ENCODE peak calls at places on chromosomes 2 and 18, in six cellular contexts. G is CD8-positive, alpha-beta T cell; A is fibroblast of mammary gland; V is stomach; M is right cardiac atrium; C is IMR-90. F is an unnamed sample.
A peak's percentile ranks its signal among the peaks of the same experiment; 100 is the strongest.

GRCh38 chr2:96396095-96396494 is 60.5 kb downstream of the NCAPH start:
- DNase-seq in G (no peak), A (no peak), V (no peak), M (peak; percentile 65), C (no peak), F (no peak)

GRCh38 chr2:161426788-161427412 is 10.8 kb downstream of the TBR1 start:
- DNase-seq in G (no peak), A (peak; percentile 53), V (no peak), M (no peak), C (peak; percentile 43), F (no peak)

GRCh38 chr2:3345621-3346020 is 32.0 kb downstream of the EIPR1 start:
- DNase-seq in G (no peak), A (no peak), V (no peak), M (no peak), C (no peak), F (no peak)

GRCh38 chr2:110638976-110639695 is 38.7 kb downstream of the BUB1 start:
- DNase-seq in G (no peak), A (no peak), V (no peak), M (no peak), C (no peak), F (no peak)

GRCh38 chr2:8627019-8627691 is 54.7 kb upstream of the ID2 start:
- DNase-seq in G (no peak), A (no peak), V (no peak), M (no peak), C (no peak), F (no peak)

GRCh38 chr2:98911376-98912154 is 24.5 kb downstream of the CRACDL start:
- DNase-seq in G (peak; percentile 49), A (peak; percentile 66), V (peak; percentile 25), M (no peak), C (peak; percentile 10), F (no peak)

GRCh38 chr2:203745267-203745666 is 38.8 kb downstream of the CD28 start:
- DNase-seq in G (no peak), A (no peak), V (no peak), M (no peak), C (no peak), F (no peak)

GRCh38 chr2:63903003-63903402 is 61.3 kb downstream of the UGP2 start:
- DNase-seq in G (no peak), A (peak; percentile 13), V (no peak), M (no peak), C (peak; percentile 26), F (no peak)

GRCh38 chr2:46119453-46119852 is 177.8 kb upstream of the EPAS1 start:
- DNase-seq in G (no peak), A (peak; percentile 81), V (no peak), M (no peak), C (no peak), F (no peak)

GRCh38 chr18:7021994-7022840 is 95.4 kb downstream of the LAMA1 start:
- DNase-seq in G (no peak), A (peak; percentile 49), V (peak; percentile 73), M (no peak), C (peak; percentile 43), F (no peak)

GRCh38 chr18:22368066-22368465 is 49.6 kb downstream of the CTAGE1 start:
- DNase-seq in G (no peak), A (no peak), V (no peak), M (no peak), C (no peak), F (no peak)

GRCh38 chr18:47931707-47932103 is 1.2 kb upstream of the SMAD2 start:
- DNase-seq in G (peak; percentile 62), A (peak; percentile 10), V (peak; percentile 32), M (no peak), C (no peak), F (no peak)

GRCh38 chr18:7814754-7815315 is 247.7 kb downstream of the PTPRM start:
- DNase-seq in G (no peak), A (no peak), V (no peak), M (no peak), C (no peak), F (no peak)

GRCh38 chr2:112692496-112692911 is 28.3 kb upstream of the NT5DC4 start:
- DNase-seq in G (peak; percentile 61), A (peak; percentile 97), V (peak; percentile 49), M (no peak), C (peak; percentile 98), F (peak; percentile 27)

GRCh38 chr18:79405781-79406575 is 10.2 kb downstream of the NFATC1 start:
- DNase-seq in G (peak; percentile 88), A (no peak), V (peak; percentile 59), M (peak; percentile 85), C (no peak), F (no peak)

GRCh38 chr2:24521162-24521857 is 30.3 kb downstream of the NCOA1 start:
- DNase-seq in G (no peak), A (no peak), V (no peak), M (no peak), C (no peak), F (no peak)

GRCh38 chr2:127740665-127741287 is 39.5 kb downstream of the SFT2D3 start:
- DNase-seq in G (no peak), A (no peak), V (no peak), M (no peak), C (no peak), F (no peak)

GRCh38 chr2:10255189-10256030 is 47.3 kb upstream of the HPCAL1 start:
- DNase-seq in G (no peak), A (no peak), V (no peak), M (no peak), C (no peak), F (peak; percentile 39)

GRCh38 chr2:101818531-101819451 is 121.3 kb downstream of the MAP4K4 start:
- DNase-seq in G (no peak), A (peak; percentile 88), V (no peak), M (no peak), C (peak; percentile 89), F (no peak)

GRCh38 chr2:127859712-127860085 is 1.7 kb upstream of the POLR2D start:
- DNase-seq in G (peak; percentile 76), A (no peak), V (peak; percentile 88), M (peak; percentile 53), C (no peak), F (no peak)

GRCh38 chr2:44543773-44544725 is 182.3 kb downstream of the CAMKMT start:
- DNase-seq in G (no peak), A (no peak), V (no peak), M (no peak), C (no peak), F (no peak)

GRCh38 chr2:83900859-83901258 is 558.2 kb downstream of the SUCLG1 start:
- DNase-seq in G (no peak), A (no peak), V (no peak), M (no peak), C (peak; percentile 2), F (no peak)

GRCh38 chr2:47437287-47437686 is 34.3 kb downstream of the MSH2 start:
- DNase-seq in G (no peak), A (peak; percentile 68), V (no peak), M (no peak), C (peak; percentile 47), F (no peak)

GRCh38 chr2:218434456-218434855 is 15.5 kb downstream of the VIL1 start:
- DNase-seq in G (no peak), A (no peak), V (no peak), M (no peak), C (no peak), F (no peak)

GRCh38 chr2:234164499-234165409 is 114.3 kb downstream of the SPP2 start:
- DNase-seq in G (peak; percentile 83), A (no peak), V (no peak), M (peak; percentile 42), C (no peak), F (no peak)

GRCh38 chr2:159872353-159872752 is 74.3 kb upstream of the CD302 start:
- DNase-seq in G (no peak), A (no peak), V (no peak), M (no peak), C (no peak), F (no peak)

GRCh38 chr2:198116652-198117175 is 312.3 kb downstream of the PLCL1 start:
- DNase-seq in G (no peak), A (peak; percentile 17), V (no peak), M (no peak), C (peak; percentile 28), F (no peak)

GRCh38 chr2:238231251-238231793 is 8.5 kb downstream of the HES6 start:
- DNase-seq in G (peak; percentile 86), A (peak; percentile 70), V (peak; percentile 75), M (peak; percentile 93), C (peak; percentile 44), F (peak; percentile 92)
- H3K4me3 ChIP-seq in G (peak overlapping the region; percentile 79), A (peak overlapping the region; percentile 29), V (peak overlapping the region; percentile 66), M (peak overlapping the region; percentile 44), C (peak overlapping the region; percentile 29), F (peak overlapping the region; percentile 64)

GRCh38 chr18:63284173-63284765 is 35.3 kb downstream of the BCL2 start:
- DNase-seq in G (no peak), A (no peak), V (no peak), M (no peak), C (no peak), F (no peak)
- H3K4me3 ChIP-seq in G (no peak overlapping the region), A (no peak overlapping the region), V (no peak overlapping the region), M (no peak overlapping the region), C (no peak overlapping the region), F (no peak overlapping the region)

DNA sequence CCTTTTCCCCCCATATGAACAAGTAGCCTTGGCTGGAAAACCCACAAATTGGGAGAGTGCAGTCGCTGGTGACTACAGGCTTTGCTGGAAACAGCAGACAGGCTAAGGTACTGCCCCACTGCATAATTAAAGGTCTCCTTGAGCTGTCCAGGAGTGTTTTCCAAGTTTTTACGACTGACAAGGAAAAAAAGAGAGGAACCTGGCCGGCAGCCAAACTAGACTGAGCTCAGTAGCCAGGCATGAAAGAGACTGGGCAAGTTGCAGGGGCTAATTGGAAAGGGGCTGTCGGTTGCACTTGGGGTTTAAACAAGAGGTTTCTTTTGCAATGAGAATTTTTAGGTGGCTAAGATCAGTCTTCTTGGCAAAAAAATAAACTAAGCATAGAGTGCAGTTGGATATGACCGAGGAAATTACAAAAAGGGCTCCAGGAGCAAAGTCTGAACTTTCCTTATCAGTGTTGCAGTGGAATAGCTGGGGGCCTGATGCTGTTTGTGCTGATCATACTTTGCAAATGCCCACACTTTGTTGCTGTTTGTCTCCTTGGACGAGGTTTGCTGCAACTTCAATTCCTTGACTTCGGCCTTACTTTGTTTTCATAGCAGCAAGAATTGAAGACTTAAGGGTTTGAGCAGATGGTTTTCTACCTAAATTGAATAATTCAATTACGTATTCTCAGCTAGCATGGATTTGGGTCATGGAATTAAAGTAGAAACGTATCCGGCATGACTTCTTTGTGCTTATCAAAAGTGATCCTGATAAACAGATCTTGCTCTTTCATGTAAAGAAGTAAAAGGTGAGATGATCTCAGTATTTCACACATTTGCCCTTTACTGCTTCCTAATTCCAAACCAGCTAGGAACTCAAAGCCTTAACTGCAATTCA is 2.2 kb downstream of the GULP1 start:
- DNase-seq in G (no peak), A (peak; percentile 79), V (peak; percentile 81), M (peak; percentile 86), C (peak; percentile 78), F (peak; percentile 55)
- H3K4me3 ChIP-seq in G (no peak overlapping the region), A (peak overlapping the region; percentile 80), V (peak overlapping the region; percentile 74), M (peak overlapping the region; percentile 62), C (peak overlapping the region; percentile 77), F (peak overlapping the region; percentile 94)

DNA sequence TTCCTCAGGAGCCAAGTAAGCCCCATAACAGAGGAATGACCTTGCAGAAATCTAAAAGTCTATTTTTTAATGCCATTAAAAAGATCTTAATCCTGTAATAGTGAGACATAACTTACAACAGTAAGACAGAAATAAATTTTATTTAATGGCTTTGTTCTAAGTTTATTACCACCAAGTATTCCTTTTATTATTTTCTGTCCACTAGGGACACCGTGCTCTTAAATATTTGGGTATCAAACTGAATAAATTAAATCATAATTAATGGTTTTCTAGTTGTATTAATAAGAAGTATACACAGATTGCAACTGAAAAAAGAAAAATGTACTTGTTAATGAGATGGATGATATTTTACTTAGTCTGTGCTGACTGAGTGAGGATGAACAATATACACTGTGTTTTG is 3.1 kb upstream of the B4GALT6 start:
- DNase-seq in G (no peak), A (no peak), V (no peak), M (no peak), C (no peak), F (no peak)
- H3K4me3 ChIP-seq in G (no peak overlapping the region), A (no peak overlapping the region), V (no peak overlapping the region), M (no peak overlapping the region), C (no peak overlapping the region), F (no peak overlapping the region)

GRCh38 chr2:235496239-235496621 is 2.4 kb downstream of the AGAP1 start:
- DNase-seq in G (no peak), A (peak; percentile 60), V (no peak), M (no peak), C (peak; percentile 62), F (no peak)
- H3K4me3 ChIP-seq in G (no peak overlapping the region), A (peak overlapping the region; percentile 57), V (peak overlapping the region; percentile 79), M (no peak overlapping the region), C (no peak overlapping the region), F (peak overlapping the region; percentile 68)